ENCODE peak calls at places on chromosome 10, in ten cellular contexts. G, R, M, I, H, N, U, X, V and J are unnamed samples. For H3K9me3, the result is how much of the 10 kb centered on the place peaks cover.

GRCh38 chr10:124525751-124526600 is 64.4 kb downstream of the LHPP start:
- DNase-seq in G (no peak), R (no peak), M (no peak), I (no peak), H (no peak), N (no peak), U (no peak), X (no peak), V (no peak), J (no peak)

GRCh38 chr10:98344589-98345038 is 70.4 kb downstream of the PYROXD2 start:
- DNase-seq in G (peak), R (peak), M (no peak), I (no peak), H (no peak), N (peak), U (peak), X (no peak), V (no peak), J (no peak)

GRCh38 chr10:69861251-69862240 is 59.8 kb downstream of the COL13A1 start:
- DNase-seq in G (peak), R (no peak), M (peak), I (no peak), H (no peak), N (no peak), U (no peak), X (no peak), V (no peak), J (peak)

GRCh38 chr10:66627156-66627555 is 298.7 kb upstream of the LRRTM3 start:
- DNase-seq in G (no peak), R (no peak), M (peak), I (no peak), H (peak), N (peak), U (no peak), X (no peak), V (no peak), J (peak)

GRCh38 chr10:62354941-62355340 is 19.2 kb upstream of the ZNF365 start:
- DNase-seq in G (peak), R (no peak), M (no peak), I (no peak), H (no peak), N (no peak), U (no peak), X (no peak), V (no peak), J (no peak)

GRCh38 chr10:102310356-102311024 is 65.2 kb downstream of the GBF1 start:
- DNase-seq in G (peak), R (no peak), M (peak), I (no peak), H (no peak), N (no peak), U (no peak), X (no peak), V (no peak), J (peak)

GRCh38 chr10:6214612-6215011 is 11.9 kb downstream of the PFKFB3 start:
- DNase-seq in G (no peak), R (no peak), M (no peak), I (no peak), H (no peak), N (no peak), U (no peak), X (no peak), V (no peak), J (no peak)

GRCh38 chr10:6044651-6045599 is 17.2 kb downstream of the IL2RA start:
- DNase-seq in G (no peak), R (no peak), M (no peak), I (no peak), H (no peak), N (no peak), U (no peak), X (no peak), V (no peak), J (no peak)

GRCh38 chr10:78134919-78135318 is 101.3 kb downstream of the RPS24 start:
- DNase-seq in G (no peak), R (no peak), M (no peak), I (no peak), H (no peak), N (no peak), U (no peak), X (no peak), V (no peak), J (peak)

GRCh38 chr10:54800677-54801480 is at the start of gene PCDH15:
- DNase-seq in G (peak), R (no peak), M (peak), I (no peak), H (peak), N (peak), U (no peak), X (no peak), V (peak), J (peak)

GRCh38 chr10:14219411-14219810 is 111.3 kb downstream of the FRMD4A start:
- DNase-seq in G (peak), R (no peak), M (peak), I (no peak), H (no peak), N (no peak), U (no peak), X (no peak), V (no peak), J (no peak)

GRCh38 chr10:13158401-13158800 is 3.0 kb upstream of the MCM10 start:
- DNase-seq in G (no peak), R (no peak), M (no peak), I (peak), H (no peak), N (no peak), U (no peak), X (peak), V (no peak), J (no peak)

GRCh38 chr10:3512263-3512662 is 272.7 kb downstream of the KLF6 start:
- DNase-seq in G (no peak), R (no peak), M (no peak), I (no peak), H (no peak), N (no peak), U (no peak), X (no peak), V (no peak), J (no peak)

GRCh38 chr10:3511483-3511882 is 273.5 kb downstream of the KLF6 start:
- DNase-seq in G (no peak), R (no peak), M (no peak), I (no peak), H (no peak), N (peak), U (no peak), X (no peak), V (no peak), J (no peak)

GRCh38 chr10:3514691-3515090 is 270.3 kb downstream of the KLF6 start:
- DNase-seq in G (no peak), R (no peak), M (no peak), I (no peak), H (no peak), N (no peak), U (no peak), X (no peak), V (no peak), J (no peak)

GRCh38 chr10:3516191-3516590 is 268.8 kb downstream of the KLF6 start:
- DNase-seq in G (no peak), R (no peak), M (no peak), I (no peak), H (no peak), N (no peak), U (no peak), X (no peak), V (peak), J (no peak)

DNA sequence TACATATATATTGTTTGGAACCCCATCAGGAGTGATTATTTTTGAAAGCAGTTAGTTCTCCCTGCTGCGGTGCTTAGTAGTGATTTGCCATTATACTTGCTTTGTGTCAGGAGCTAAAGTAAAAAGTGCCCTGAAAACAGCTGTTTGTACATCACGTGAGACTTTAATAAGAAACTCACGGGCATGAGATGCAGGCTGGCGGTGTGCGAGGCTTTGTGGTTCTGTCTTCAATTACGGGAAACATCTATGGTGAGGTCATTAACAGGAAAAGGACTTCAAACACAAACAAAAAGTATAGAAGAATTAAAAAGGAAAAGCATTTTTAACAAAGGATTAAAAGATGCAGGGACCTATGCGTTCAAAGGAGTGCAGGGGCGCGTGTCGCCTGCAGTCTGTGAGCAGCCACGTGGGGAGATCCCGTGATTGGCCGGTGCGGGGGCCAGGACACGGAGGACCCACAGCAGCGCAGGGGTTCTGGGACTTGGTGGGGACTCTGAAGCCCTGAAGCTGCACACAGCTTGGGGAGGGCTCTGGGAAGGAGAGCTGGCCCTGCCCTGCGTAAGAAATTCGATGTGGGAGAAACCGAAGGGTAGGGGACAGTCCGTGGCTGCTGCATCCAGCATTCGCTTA is 268.3 kb downstream of the KLF6 start:
- DNase-seq in G (no peak), R (no peak), M (no peak), I (no peak), H (no peak), N (no peak), U (no peak), X (no peak), V (no peak), J (no peak)
- H3K9me3 ChIP-seq in G (under half), R (under half), M (under half), I (under half), H (under half), N (under half), U (under half), X (under half), V (under half), J (under half)

GRCh38 chr10:110221721-110222261 is 14.4 kb downstream of the MXI1 start:
- DNase-seq in G (peak), R (peak), M (peak), I (peak), H (no peak), N (peak), U (peak), X (peak), V (peak), J (no peak)
- H3K4me3 ChIP-seq in G (peak), R (peak), M (peak), I (peak), H (no peak), N (no peak), U (no peak), X (peak), V (no peak), J (no peak)

DNA sequence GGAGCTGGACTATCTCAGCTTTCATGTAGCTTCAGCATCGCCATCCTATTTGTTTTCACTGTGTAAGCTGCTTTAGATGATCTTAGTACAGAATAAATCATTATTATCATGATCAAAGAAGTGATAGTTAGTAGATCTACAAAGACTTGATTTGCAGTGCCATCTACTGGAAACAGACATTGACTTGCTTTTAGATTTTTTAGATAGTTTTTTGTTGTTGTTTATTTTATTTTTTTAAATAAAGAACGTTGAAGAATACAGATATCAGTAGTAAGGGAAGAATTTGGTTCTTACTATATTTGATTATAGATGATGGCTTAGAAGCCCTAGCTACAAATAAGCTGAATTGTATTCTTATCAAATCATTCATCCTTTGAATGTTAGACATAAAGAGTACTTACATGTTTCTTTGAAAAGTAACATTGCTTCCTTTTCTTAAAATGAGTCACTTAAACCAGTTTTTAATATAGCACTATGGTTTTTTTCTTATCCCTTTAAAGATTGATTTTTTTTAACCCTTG is 6.3 kb upstream of the SFMBT2 start:
- DNase-seq in G (no peak), R (no peak), M (no peak), I (no peak), H (no peak), N (no peak), U (no peak), X (no peak), V (no peak), J (peak)
- H3K9me3 ChIP-seq in G (under half), R (under half), M (under half), I (under half), H (under half), N (under half), U (under half), X (under half), V (under half), J (under half)

GRCh38 chr10:130707389-130707979 is 571.3 kb downstream of the GLRX3 start:
- DNase-seq in G (no peak), R (no peak), M (no peak), I (no peak), H (no peak), N (no peak), U (no peak), X (no peak), V (no peak), J (no peak)
- H3K4me3 ChIP-seq in G (no peak), R (no peak), M (no peak), I (no peak), H (no peak), N (no peak), U (no peak), X (no peak), V (no peak), J (no peak)

GRCh38 chr10:31675726-31676125 is 252.9 kb downstream of the ARHGAP12 start:
- DNase-seq in G (no peak), R (no peak), M (no peak), I (no peak), H (no peak), N (no peak), U (no peak), X (no peak), V (no peak), J (no peak)

GRCh38 chr10:31677198-31678138 is 251.2 kb downstream of the ARHGAP12 start:
- DNase-seq in G (no peak), R (no peak), M (no peak), I (no peak), H (peak), N (no peak), U (no peak), X (no peak), V (peak), J (no peak)

GRCh38 chr10:31679931-31680330 is 248.7 kb downstream of the ARHGAP12 start:
- DNase-seq in G (no peak), R (no peak), M (no peak), I (no peak), H (no peak), N (no peak), U (no peak), X (no peak), V (no peak), J (no peak)

GRCh38 chr10:31678573-31679122 is 250.0 kb downstream of the ARHGAP12 start:
- DNase-seq in G (no peak), R (no peak), M (no peak), I (no peak), H (no peak), N (no peak), U (no peak), X (no peak), V (no peak), J (no peak)

GRCh38 chr10:31678139-31678536 is 250.5 kb downstream of the ARHGAP12 start:
- DNase-seq in G (no peak), R (no peak), M (no peak), I (no peak), H (no peak), N (no peak), U (no peak), X (no peak), V (no peak), J (no peak)
- H3K9me3 ChIP-seq in G (under half), R (under half), M (under half), I (under half), H (under half), N (under half), U (under half), X (under half), V (under half), J (under half)

GRCh38 chr10:99531696-99532050 is 1.1 kb upstream of the NKX2-3 start:
- DNase-seq in G (no peak), R (no peak), M (no peak), I (no peak), H (no peak), N (no peak), U (no peak), X (no peak), V (no peak), J (no peak)
- H3K4me3 ChIP-seq in G (no peak), R (no peak), M (no peak), I (no peak), H (no peak), N (no peak), U (peak), X (no peak), V (no peak), J (no peak)

GRCh38 chr10:113524539-113525490 is 28.0 kb upstream of the HABP2 start:
- DNase-seq in G (peak), R (no peak), M (no peak), I (no peak), H (no peak), N (no peak), U (no peak), X (no peak), V (no peak), J (peak)
- H3K9me3 ChIP-seq in G (under half), R (under half), M (under half), I (under half), H (under half), N (under half), U (under half), X (under half), V (under half), J (under half)

GRCh38 chr10:50604823-50605222 is 18.9 kb downstream of the SGMS1 start:
- DNase-seq in G (peak), R (no peak), M (no peak), I (no peak), H (no peak), N (no peak), U (no peak), X (no peak), V (no peak), J (peak)
- H3K4me3 ChIP-seq in G (no peak), R (no peak), M (no peak), I (peak), H (no peak), N (no peak), U (no peak), X (no peak), V (no peak), J (peak)